ENCODE peak calls at places on chromosomes 13 and 19, in nine cellular contexts. L is central memory CD4-positive, alpha-beta T cell; Z is keratinocyte; N is heart left ventricle; V is MCF 10A; S is nucleus accumbens; F is fibroblast of pulmonary artery; Y is ecto neural progenitor cell; M is GM12878. B is an unnamed sample.

GRCh38 chr13:46354143-46355087 is 32.6 kb downstream of the RUBCNL start:
- DNase-seq in L (no peak), V (peak; percentile 94), Z (peak; percentile 79), S (no peak), F (peak; percentile 92), N (no peak), Y (no peak), M (peak; percentile 53), B (no peak)

GRCh38 chr19:22945560-22945959 is 57.4 kb downstream of the ZNF728 start:
- DNase-seq in Z (no peak), F (peak; percentile 24), S (no peak), Y (no peak), M (no peak), L (no peak), V (peak; percentile 38), N (no peak), B (no peak)

GRCh38 chr19:41431426-41432386 is 4.5 kb upstream of the B3GNT8 start:
- DNase-seq in Z (no peak), N (peak; percentile 80), S (no peak), F (peak; percentile 52), V (peak; percentile 35), L (peak; percentile 10), M (no peak), Y (no peak), B (no peak)

GRCh38 chr19:17455711-17456123 is 5.0 kb downstream of the NXNL1 start:
- DNase-seq in Y (no peak), M (no peak), V (no peak), Z (no peak), S (no peak), F (no peak), L (no peak), N (peak; percentile 54), B (peak; percentile 57)

GRCh38 chr19:42442833-42443232 is at the start of gene CXCL17:
- DNase-seq in Z (no peak), V (peak; percentile 48), Y (no peak), S (no peak), M (no peak), N (no peak), L (no peak), F (no peak), B (no peak)

GRCh38 chr19:41861098-41861768 is 1.2 kb downstream of the RPS19 start:
- DNase-seq in F (no peak), S (no peak), N (no peak), L (no peak), V (no peak), M (no peak), Z (no peak), Y (no peak), B (no peak)

GRCh38 chr19:2239771-2240770 is 3.4 kb downstream of the SF3A2 start:
- DNase-seq in Z (no peak), F (peak; percentile 57), Y (no peak), V (no peak), S (no peak), M (no peak), L (peak; percentile 56), N (no peak), B (no peak)

GRCh38 chr19:7730286-7731217 is 1.4 kb downstream of the CLEC4G start:
- DNase-seq in F (no peak), N (no peak), L (no peak), Y (no peak), M (no peak), V (no peak), S (no peak), Z (no peak), B (no peak)

GRCh38 chr19:33392341-33393285 is 19.1 kb downstream of the CEBPG start:
- DNase-seq in S (no peak), Z (no peak), N (peak; percentile 73), L (no peak), V (no peak), F (no peak), M (no peak), Y (no peak), B (no peak)

GRCh38 chr19:19956431-19957075 is 55.8 kb downstream of the ZNF93 start:
- DNase-seq in S (no peak), Y (peak; percentile 65), V (no peak), L (no peak), N (no peak), Z (no peak), F (no peak), M (no peak), B (no peak)

B was measured in islet precursor cell.